ENCODE peak calls at places on chromosomes 7 and 10, in eight cellular contexts. V is coronary artery, E is heart right ventricle, M is Peyer's patch, H is WTC11, W is spleen, K is RWPE1, Z is GM23338. Q is an unnamed sample.

GRCh38 chr10:48895198-48895720 is 44.4 kb downstream of the LRRC18 start:
- DNase-seq in V (no peak), E (no peak), M (no peak), H (no peak), W (no peak), K (no peak), Z (no peak), Q (no peak)

GRCh38 chr10:61024801-61025201 is 80.8 kb upstream of the RHOBTB1 start:
- DNase-seq in V (no peak), E (no peak), M (no peak), H (peak; percentile 37), W (no peak), K (no peak), Z (peak; percentile 73), Q (peak; percentile 25)

GRCh38 chr7:37275086-37275485 is 173.6 kb downstream of the ELMO1 start:
- DNase-seq in V (no peak), E (no peak), M (no peak), H (no peak), W (no peak), K (no peak), Z (no peak), Q (no peak)

GRCh38 chr7:125551008-125551407 is 621.4 kb upstream of the POT1 start:
- DNase-seq in V (no peak), E (no peak), M (no peak), H (no peak), W (no peak), K (no peak), Z (no peak), Q (no peak)

GRCh38 chr10:3666525-3667302 is 118.3 kb downstream of the KLF6 start:
- DNase-seq in V (no peak), E (no peak), M (no peak), H (no peak), W (peak; percentile 90), K (no peak), Z (no peak), Q (no peak)

GRCh38 chr10:60422809-60423208 is 33.1 kb upstream of the ANK3 start:
- DNase-seq in V (no peak), E (no peak), M (no peak), H (no peak), W (no peak), K (no peak), Z (no peak), Q (no peak)

GRCh38 chr10:10878944-10879343 is 138.7 kb upstream of the CELF2 start:
- DNase-seq in V (no peak), E (no peak), M (no peak), H (no peak), W (no peak), K (no peak), Z (no peak), Q (no peak)

GRCh38 chr7:44285561-44285960 is 39.8 kb downstream of the CAMK2B start:
- DNase-seq in V (peak; percentile 29), E (no peak), M (no peak), H (peak; percentile 2), W (peak; percentile 38), K (no peak), Z (no peak), Q (peak; percentile 4)

GRCh38 chr7:48741545-48741944 is 182.8 kb upstream of the CDC14C start:
- DNase-seq in V (no peak), E (no peak), M (no peak), H (no peak), W (no peak), K (no peak), Z (no peak), Q (no peak)

GRCh38 chr10:14093735-14094484 is 236.8 kb downstream of the FRMD4A start:
- DNase-seq in V (no peak), E (no peak), M (no peak), H (peak; percentile 63), W (no peak), K (peak; percentile 30), Z (peak; percentile 84), Q (peak; percentile 18)

GRCh38 chr10:2970190-2970823 is 97.0 kb upstream of the PFKP start:
- DNase-seq in V (no peak), E (no peak), M (no peak), H (no peak), W (no peak), K (no peak), Z (no peak), Q (no peak)

GRCh38 chr10:122490786-122491680 is 29.7 kb downstream of the HTRA1 start:
- DNase-seq in V (no peak), E (no peak), M (no peak), H (no peak), W (no peak), K (peak; percentile 79), Z (peak; percentile 15), Q (no peak)

GRCh38 chr10:70588852-70589570 is 13.5 kb downstream of the PRF1 start:
- DNase-seq in V (no peak), E (no peak), M (no peak), H (no peak), W (no peak), K (no peak), Z (no peak), Q (no peak)

GRCh38 chr10:6140141-6140841 is 51.5 kb downstream of the RBM17 start:
- DNase-seq in V (no peak), E (no peak), M (no peak), H (no peak), W (peak; percentile 87), K (no peak), Z (peak; percentile 59), Q (no peak)

GRCh38 chr7:108413782-108414492 is 42.3 kb downstream of the NRCAM start:
- DNase-seq in V (no peak), E (no peak), M (no peak), H (peak; percentile 30), W (no peak), K (no peak), Z (peak; percentile 69), Q (no peak)

GRCh38 chr10:105597297-105597696 is 956.2 kb downstream of the SORCS3 start:
- DNase-seq in V (no peak), E (no peak), M (no peak), H (no peak), W (no peak), K (no peak), Z (no peak), Q (no peak)

GRCh38 chr10:6741561-6741960 is 161.5 kb upstream of the PRKCQ start:
- DNase-seq in V (no peak), E (no peak), M (no peak), H (no peak), W (no peak), K (no peak), Z (no peak), Q (no peak)

GRCh38 chr7:30390872-30391646 is 87.5 kb downstream of the NOD1 start:
- DNase-seq in V (no peak), E (no peak), M (no peak), H (no peak), W (no peak), K (no peak), Z (peak; percentile 22), Q (no peak)

GRCh38 chr10:91582063-91582673 is 50.7 kb downstream of the PPP1R3C start:
- DNase-seq in V (no peak), E (peak; percentile 48), M (no peak), H (no peak), W (no peak), K (no peak), Z (no peak), Q (no peak)

GRCh38 chr10:48215148-48215982 is 59.1 kb downstream of the FRMPD2 start:
- DNase-seq in V (no peak), E (peak; percentile 26), M (peak; percentile 74), H (peak; percentile 77), W (no peak), K (peak; percentile 59), Z (peak; percentile 78), Q (peak; percentile 75)

GRCh38 chr10:19702215-19702614 is 114.0 kb upstream of the PLXDC2 start:
- DNase-seq in V (no peak), E (no peak), M (no peak), H (no peak), W (no peak), K (peak; percentile 62), Z (no peak), Q (no peak)

GRCh38 chr10:89242840-89243586 is 8.6 kb downstream of the LIPA start:
- DNase-seq in V (no peak), E (no peak), M (no peak), H (no peak), W (no peak), K (no peak), Z (peak; percentile 34), Q (no peak)

GRCh38 chr10:89241491-89242339 is 9.9 kb downstream of the LIPA start:
- DNase-seq in V (no peak), E (no peak), M (no peak), H (no peak), W (no peak), K (no peak), Z (no peak), Q (no peak)

GRCh38 chr10:89242340-89242680 is 9.3 kb downstream of the LIPA start:
- DNase-seq in V (no peak), E (no peak), M (no peak), H (no peak), W (no peak), K (no peak), Z (no peak), Q (no peak)

GRCh38 chr10:89249066-89249465 is 2.5 kb downstream of the LIPA start:
- DNase-seq in V (no peak), E (no peak), M (no peak), H (no peak), W (no peak), K (no peak), Z (no peak), Q (no peak)

GRCh38 chr10:89245802-89246201 is 5.8 kb downstream of the LIPA start:
- DNase-seq in V (no peak), E (no peak), M (no peak), H (no peak), W (no peak), K (no peak), Z (peak; percentile 21), Q (no peak)
- TF ChIP-seq CTCF in V (no peak), E (no peak), M (no peak), H (no peak), W (no peak), K (no peak), Z (no peak), Q (no peak)

DNA sequence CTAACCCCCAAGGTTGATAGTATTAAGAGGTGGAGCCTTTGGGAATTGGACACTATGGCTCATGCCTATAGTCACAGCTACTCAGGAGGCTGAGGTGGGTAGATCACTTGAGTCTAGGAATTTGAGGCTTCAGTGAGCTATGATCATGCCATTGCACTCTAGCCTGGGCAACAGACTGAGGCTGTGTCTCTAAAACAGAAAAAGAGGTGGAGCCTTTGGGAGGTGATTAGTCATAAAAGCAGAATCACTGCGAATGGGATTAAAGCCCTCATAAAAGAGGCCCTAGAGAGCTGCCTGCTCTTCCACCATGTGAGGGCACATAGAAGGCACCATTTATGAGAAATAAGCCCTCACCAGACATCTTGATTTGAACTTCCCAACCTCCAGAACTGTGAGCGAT is 81.9 kb downstream of the SKAP2 start:
- DNase-seq in V (no peak), E (no peak), M (no peak), H (no peak), W (no peak), K (no peak), Z (no peak), Q (no peak)
- TF ChIP-seq CTCF in V (no peak), E (no peak), M (no peak), H (no peak), W (no peak), K (no peak), Z (no peak), Q (no peak)

GRCh38 chr10:100009283-100009792 is 409 bp downstream of the DNMBP start:
- DNase-seq in V (peak; percentile 74), E (peak; percentile 19), M (peak; percentile 85), H (no peak), W (peak; percentile 95), K (peak; percentile 55), Z (no peak), Q (no peak)
- TF ChIP-seq CTCF in V (peak; percentile 30), E (no peak), M (peak; percentile 33), H (no peak), W (no peak), K (no peak), Z (peak; percentile 57), Q (no peak)

GRCh38 chr10:68230268-68230667 is 1.6 kb downstream of the ATOH7 start:
- DNase-seq in V (no peak), E (no peak), M (no peak), H (no peak), W (no peak), K (no peak), Z (no peak), Q (no peak)
- TF ChIP-seq CTCF in V (no peak), E (no peak), M (no peak), H (no peak), W (no peak), K (no peak), Z (no peak), Q (no peak)